ENCODE peak calls at places on chromosomes 5 and 9, in nine cellular contexts. One of them, this sample, is unnamed.

GRCh38 chr5:142277796-142278195 is 47.0 kb downstream of the SPRY4 start:
- DNase-seq in HFF-Myc: no peak
- DNase-seq in bronchial epithelial cell: no peak
- DNase-seq in AG09309: no peak
- DNase-seq in GM12865: no peak
- DNase-seq in astrocyte of the spinal cord: no peak
- DNase-seq in pancreas: no peak
- DNase-seq in lung: no peak
- DNase-seq in BJ: no peak
- DNase-seq in this sample: no peak

GRCh38 chr9:127568971-127569818 is 42.9 kb upstream of the STXBP1 start:
- DNase-seq in HFF-Myc: no peak
- DNase-seq in bronchial epithelial cell: peak; percentile 59
- DNase-seq in AG09309: no peak
- DNase-seq in GM12865: peak; percentile 82
- DNase-seq in astrocyte of the spinal cord: peak; percentile 86
- DNase-seq in pancreas: peak; percentile 92
- DNase-seq in lung: peak; percentile 82
- DNase-seq in BJ: no peak
- DNase-seq in this sample: peak; percentile 81

GRCh38 chr9:85521331-85522197 is 220.2 kb downstream of the AGTPBP1 start:
- DNase-seq in HFF-Myc: no peak
- DNase-seq in bronchial epithelial cell: no peak
- DNase-seq in AG09309: no peak
- DNase-seq in GM12865: no peak
- DNase-seq in astrocyte of the spinal cord: no peak
- DNase-seq in pancreas: no peak
- DNase-seq in lung: no peak
- DNase-seq in BJ: no peak
- DNase-seq in this sample: no peak

GRCh38 chr5:171450423-171451246 is 31.2 kb downstream of the FGF18 start:
- DNase-seq in HFF-Myc: peak; percentile 49
- DNase-seq in bronchial epithelial cell: peak; percentile 8
- DNase-seq in AG09309: peak; percentile 49
- DNase-seq in GM12865: no peak
- DNase-seq in astrocyte of the spinal cord: peak; percentile 81
- DNase-seq in pancreas: no peak
- DNase-seq in lung: peak; percentile 37
- DNase-seq in BJ: peak; percentile 23
- DNase-seq in this sample: peak; percentile 49

GRCh38 chr9:100213730-100214477 is 114.9 kb downstream of the INVS start:
- DNase-seq in HFF-Myc: no peak
- DNase-seq in bronchial epithelial cell: peak; percentile 8
- DNase-seq in AG09309: peak; percentile 25
- DNase-seq in GM12865: no peak
- DNase-seq in astrocyte of the spinal cord: peak; percentile 66
- DNase-seq in pancreas: no peak
- DNase-seq in lung: no peak
- DNase-seq in BJ: peak; percentile 31
- DNase-seq in this sample: peak; percentile 9

GRCh38 chr9:78365979-78366697 is 69.2 kb downstream of the PSAT1 start:
- DNase-seq in HFF-Myc: no peak
- DNase-seq in bronchial epithelial cell: peak; percentile 18
- DNase-seq in AG09309: no peak
- DNase-seq in GM12865: no peak
- DNase-seq in astrocyte of the spinal cord: peak; percentile 42
- DNase-seq in pancreas: no peak
- DNase-seq in lung: no peak
- DNase-seq in BJ: no peak
- DNase-seq in this sample: peak; percentile 19

GRCh38 chr5:10288600-10289213 is 19.0 kb downstream of the CMBL start:
- DNase-seq in HFF-Myc: no peak
- DNase-seq in bronchial epithelial cell: peak; percentile 62
- DNase-seq in AG09309: no peak
- DNase-seq in GM12865: peak; percentile 81
- DNase-seq in astrocyte of the spinal cord: no peak
- DNase-seq in pancreas: peak; percentile 96
- DNase-seq in lung: peak; percentile 85
- DNase-seq in BJ: no peak
- DNase-seq in this sample: peak; percentile 75

GRCh38 chr9:122816163-122816867 is 12.1 kb downstream of the PDCL start:
- DNase-seq in HFF-Myc: no peak
- DNase-seq in bronchial epithelial cell: no peak
- DNase-seq in AG09309: no peak
- DNase-seq in GM12865: no peak
- DNase-seq in astrocyte of the spinal cord: peak; percentile 32
- DNase-seq in pancreas: no peak
- DNase-seq in lung: peak; percentile 35
- DNase-seq in BJ: no peak
- DNase-seq in this sample: no peak

GRCh38 chr5:150339841-150340240 is 17.7 kb upstream of the TCOF1 start:
- DNase-seq in HFF-Myc: no peak
- DNase-seq in bronchial epithelial cell: no peak
- DNase-seq in AG09309: no peak
- DNase-seq in GM12865: no peak
- DNase-seq in astrocyte of the spinal cord: no peak
- DNase-seq in pancreas: no peak
- DNase-seq in lung: no peak
- DNase-seq in BJ: no peak
- DNase-seq in this sample: no peak

GRCh38 chr9:116327702-116328440 is 174.3 kb downstream of the PAPPA start:
- DNase-seq in HFF-Myc: no peak
- DNase-seq in bronchial epithelial cell: no peak
- DNase-seq in AG09309: no peak
- DNase-seq in GM12865: no peak
- DNase-seq in astrocyte of the spinal cord: peak; percentile 35
- DNase-seq in pancreas: no peak
- DNase-seq in lung: no peak
- DNase-seq in BJ: peak; percentile 18
- DNase-seq in this sample: no peak

GRCh38 chr5:91382530-91383026 is 539 bp downstream of the ARRDC3 start:
- DNase-seq in HFF-Myc: no peak
- DNase-seq in bronchial epithelial cell: peak; percentile 40
- DNase-seq in AG09309: no peak
- DNase-seq in GM12865: peak; percentile 64
- DNase-seq in astrocyte of the spinal cord: peak; percentile 66
- DNase-seq in pancreas: no peak
- DNase-seq in lung: no peak
- DNase-seq in BJ: no peak
- DNase-seq in this sample: peak; percentile 50

GRCh38 chr9:114098660-114099522 is at the start of gene KIF12:
- DNase-seq in HFF-Myc: no peak
- DNase-seq in bronchial epithelial cell: no peak
- DNase-seq in AG09309: no peak
- DNase-seq in GM12865: no peak
- DNase-seq in astrocyte of the spinal cord: no peak
- DNase-seq in pancreas: peak; percentile 93
- DNase-seq in lung: peak; percentile 64
- DNase-seq in BJ: no peak
- DNase-seq in this sample: peak; percentile 59

GRCh38 chr9:76677481-76678055 is 86.7 kb upstream of the PCA3 start:
- DNase-seq in HFF-Myc: no peak
- DNase-seq in bronchial epithelial cell: no peak
- DNase-seq in AG09309: no peak
- DNase-seq in GM12865: no peak
- DNase-seq in astrocyte of the spinal cord: peak; percentile 42
- DNase-seq in pancreas: no peak
- DNase-seq in lung: no peak
- DNase-seq in BJ: no peak
- DNase-seq in this sample: no peak

DNA sequence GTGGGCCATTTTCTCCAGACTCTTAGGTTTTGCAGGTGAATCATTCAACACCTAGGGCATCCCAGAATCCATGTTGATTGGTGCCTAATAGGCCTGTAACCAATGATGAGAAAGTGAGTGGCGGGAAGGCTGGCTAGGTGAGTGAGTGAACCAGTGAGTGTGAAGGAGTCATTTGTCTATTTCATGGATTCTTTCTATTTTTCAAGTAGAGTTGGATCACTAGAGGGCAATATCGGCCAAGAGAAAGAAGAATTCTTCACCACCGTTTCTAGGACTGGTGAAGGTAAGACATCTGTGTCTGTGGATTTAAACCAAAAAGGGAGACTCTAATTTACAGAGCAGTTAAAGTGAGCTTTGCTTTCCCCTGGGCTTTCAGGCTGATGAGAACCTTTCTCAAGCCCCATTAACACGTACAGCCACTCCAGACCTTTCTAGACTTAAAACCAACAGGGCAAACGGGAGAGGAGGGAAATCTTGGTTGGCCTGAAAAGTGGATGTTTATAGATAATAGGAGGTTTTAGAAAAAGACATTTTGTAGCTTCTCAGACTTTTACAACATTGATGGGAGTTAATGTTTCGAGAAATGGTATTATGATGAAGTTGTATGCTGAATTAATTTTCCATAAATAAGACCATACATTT is 114.3 kb upstream of the IL12B start:
- DNase-seq in HFF-Myc: no peak
- DNase-seq in bronchial epithelial cell: peak; percentile 73
- DNase-seq in AG09309: no peak
- DNase-seq in GM12865: peak; percentile 55
- DNase-seq in astrocyte of the spinal cord: peak; percentile 75
- DNase-seq in pancreas: no peak
- DNase-seq in lung: no peak
- DNase-seq in BJ: no peak
- DNase-seq in this sample: peak; percentile 71
- TF ChIP-seq CTCF in HFF-Myc: peak; percentile 45
- TF ChIP-seq CTCF in bronchial epithelial cell: peak; percentile 45
- TF ChIP-seq CTCF in AG09309: peak; percentile 49
- TF ChIP-seq CTCF in GM12865: peak; percentile 43
- TF ChIP-seq CTCF in astrocyte of the spinal cord: peak; percentile 43
- TF ChIP-seq CTCF in pancreas: no peak
- TF ChIP-seq CTCF in lung: peak; percentile 19
- TF ChIP-seq CTCF in BJ: peak; percentile 51
- TF ChIP-seq CTCF in this sample: peak; percentile 55

GRCh38 chr9:109765821-109766220 is 14.2 kb upstream of the PALM2AKAP2 start:
- DNase-seq in HFF-Myc: no peak
- DNase-seq in bronchial epithelial cell: no peak
- DNase-seq in AG09309: no peak
- DNase-seq in GM12865: no peak
- DNase-seq in astrocyte of the spinal cord: no peak
- DNase-seq in pancreas: no peak
- DNase-seq in lung: no peak
- DNase-seq in BJ: no peak
- DNase-seq in this sample: no peak

GRCh38 chr9:109766351-109766750 is 13.6 kb upstream of the PALM2AKAP2 start:
- DNase-seq in HFF-Myc: no peak
- DNase-seq in bronchial epithelial cell: peak; percentile 98
- DNase-seq in AG09309: peak; percentile 93
- DNase-seq in GM12865: no peak
- DNase-seq in astrocyte of the spinal cord: peak; percentile 26
- DNase-seq in pancreas: no peak
- DNase-seq in lung: no peak
- DNase-seq in BJ: peak; percentile 89
- DNase-seq in this sample: peak; percentile 95

GRCh38 chr9:109769250-109769649 is 10.7 kb upstream of the PALM2AKAP2 start:
- DNase-seq in HFF-Myc: no peak
- DNase-seq in bronchial epithelial cell: peak; percentile 22
- DNase-seq in AG09309: no peak
- DNase-seq in GM12865: no peak
- DNase-seq in astrocyte of the spinal cord: peak; percentile 29
- DNase-seq in pancreas: no peak
- DNase-seq in lung: no peak
- DNase-seq in BJ: no peak
- DNase-seq in this sample: no peak

GRCh38 chr9:109767814-109768213 is 12.2 kb upstream of the PALM2AKAP2 start:
- DNase-seq in HFF-Myc: no peak
- DNase-seq in bronchial epithelial cell: no peak
- DNase-seq in AG09309: no peak
- DNase-seq in GM12865: no peak
- DNase-seq in astrocyte of the spinal cord: no peak
- DNase-seq in pancreas: no peak
- DNase-seq in lung: no peak
- DNase-seq in BJ: no peak
- DNase-seq in this sample: no peak

GRCh38 chr9:109767404-109767803 is 12.6 kb upstream of the PALM2AKAP2 start:
- DNase-seq in HFF-Myc: no peak
- DNase-seq in bronchial epithelial cell: no peak
- DNase-seq in AG09309: no peak
- DNase-seq in GM12865: no peak
- DNase-seq in astrocyte of the spinal cord: no peak
- DNase-seq in pancreas: no peak
- DNase-seq in lung: no peak
- DNase-seq in BJ: no peak
- DNase-seq in this sample: no peak
- H3K4me3 ChIP-seq in HFF-Myc: no peak overlapping the region
- H3K4me3 ChIP-seq in bronchial epithelial cell: no peak overlapping the region
- H3K4me3 ChIP-seq in AG09309: no peak overlapping the region
- H3K4me3 ChIP-seq in GM12865: no peak overlapping the region
- H3K4me3 ChIP-seq in astrocyte of the spinal cord: no peak overlapping the region
- H3K4me3 ChIP-seq in pancreas: no peak overlapping the region
- H3K4me3 ChIP-seq in lung: no peak overlapping the region
- H3K4me3 ChIP-seq in BJ: no peak overlapping the region
- H3K4me3 ChIP-seq in this sample: no peak overlapping the region

GRCh38 chr9:7704543-7704942 is 95.0 kb downstream of the DMAC1 start:
- DNase-seq in HFF-Myc: no peak
- DNase-seq in bronchial epithelial cell: no peak
- DNase-seq in AG09309: no peak
- DNase-seq in GM12865: no peak
- DNase-seq in astrocyte of the spinal cord: no peak
- DNase-seq in pancreas: no peak
- DNase-seq in lung: no peak
- DNase-seq in BJ: no peak
- DNase-seq in this sample: no peak
- TF ChIP-seq CTCF in HFF-Myc: no peak
- TF ChIP-seq CTCF in bronchial epithelial cell: no peak
- TF ChIP-seq CTCF in AG09309: no peak
- TF ChIP-seq CTCF in GM12865: no peak
- TF ChIP-seq CTCF in astrocyte of the spinal cord: no peak
- TF ChIP-seq CTCF in pancreas: no peak
- TF ChIP-seq CTCF in lung: no peak
- TF ChIP-seq CTCF in BJ: no peak
- TF ChIP-seq CTCF in this sample: no peak

DNA sequence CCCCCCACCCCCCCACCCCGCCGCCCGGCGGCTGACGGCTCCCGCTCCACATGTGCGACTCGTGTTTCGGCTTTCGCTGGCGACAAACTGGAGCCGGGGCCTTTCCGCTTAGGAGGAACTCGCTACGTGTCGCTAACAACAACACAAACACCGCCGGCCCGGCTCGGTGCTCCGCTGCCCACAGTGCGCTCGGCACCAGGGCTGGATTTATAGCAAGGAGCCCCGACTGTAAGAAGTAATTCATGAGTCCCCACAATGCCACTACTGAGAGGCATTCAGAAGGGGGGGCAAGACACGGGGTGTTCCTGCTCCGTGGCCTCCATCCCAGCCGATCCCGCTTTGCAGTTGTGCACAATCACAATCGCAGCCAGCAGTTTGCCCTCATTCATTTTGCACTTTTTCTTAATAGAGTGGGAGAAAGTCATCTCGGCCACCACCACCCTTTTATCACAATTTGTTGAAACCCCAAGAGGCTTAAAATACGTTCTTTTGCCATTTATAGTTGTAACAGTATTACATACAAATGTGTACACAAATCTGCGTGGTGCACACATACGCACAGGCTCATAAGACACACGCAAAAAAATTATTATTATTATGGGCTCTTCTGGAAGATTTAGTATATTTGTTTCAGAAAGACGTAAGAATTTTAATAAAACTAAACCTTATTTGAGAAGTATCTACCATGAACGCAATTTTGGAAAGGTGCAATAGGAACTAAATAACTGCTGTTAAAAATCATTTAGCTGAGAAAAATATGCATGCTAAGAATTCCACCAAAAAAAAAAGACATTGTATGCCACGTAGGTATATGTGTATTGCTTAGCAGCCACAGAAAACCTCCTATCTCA is 48.1 kb downstream of the EBF1 start:
- DNase-seq in HFF-Myc: no peak
- DNase-seq in bronchial epithelial cell: no peak
- DNase-seq in AG09309: no peak
- DNase-seq in GM12865: peak; percentile 80
- DNase-seq in astrocyte of the spinal cord: no peak
- DNase-seq in pancreas: peak; percentile 30
- DNase-seq in lung: no peak
- DNase-seq in BJ: no peak
- DNase-seq in this sample: peak; percentile 6
- H3K4me3 ChIP-seq in HFF-Myc: peak overlapping the region; percentile 4
- H3K4me3 ChIP-seq in bronchial epithelial cell: no peak overlapping the region
- H3K4me3 ChIP-seq in AG09309: peak overlapping the region; percentile 32
- H3K4me3 ChIP-seq in GM12865: peak overlapping the region; percentile 74
- H3K4me3 ChIP-seq in astrocyte of the spinal cord: peak overlapping the region; percentile 30
- H3K4me3 ChIP-seq in pancreas: peak overlapping the region; percentile 32
- H3K4me3 ChIP-seq in lung: no peak overlapping the region
- H3K4me3 ChIP-seq in BJ: peak overlapping the region; percentile 23
- H3K4me3 ChIP-seq in this sample: no peak overlapping the region

This sample was measured in epithelial cell of esophagus.